ENCODE peak calls at places on chromosomes 13 and 19, in five cellular contexts. U is HepG2, G is H1, Y is GM12878, W is K562. J is an unnamed sample.
A peak's percentile ranks its signal among the peaks of the same experiment; 100 is the strongest.

GRCh38 chr13:114059946-114060860 is 72.2 kb downstream of the RASA3 start:
- DNase-seq in U (no peak), Y (no peak), G (no peak), W (no peak), J (no peak)

GRCh38 chr19:9323919-9324583 is at the start of gene ZNF559:
- DNase-seq in G (peak; percentile 98), Y (peak; percentile 73), W (peak; percentile 96), U (peak; percentile 85), J (peak; percentile 89)

GRCh38 chr19:49932731-49933131 is 3.4 kb upstream of the NUP62 start:
- DNase-seq in Y (no peak), W (no peak), G (no peak), U (no peak), J (no peak)

GRCh38 chr13:104837756-104838155 is 1697.7 kb downstream of the EFNB2 start:
- DNase-seq in U (no peak), Y (no peak), G (no peak), W (no peak), J (no peak)

GRCh38 chr13:42113478-42113877 is 65.0 kb downstream of the DGKH start:
- DNase-seq in Y (no peak), W (no peak), G (no peak), U (no peak), J (no peak)

GRCh38 chr19:57803594-57804325 is 11.0 kb downstream of the ZNF552 start:
- DNase-seq in G (peak; percentile 78), W (no peak), Y (no peak), U (peak; percentile 30), J (peak; percentile 12)

GRCh38 chr19:43450545-43450997 is 14.8 kb downstream of the LYPD3 start:
- DNase-seq in U (no peak), W (no peak), G (no peak), Y (no peak), J (no peak)

GRCh38 chr13:112447306-112447705 is 71.2 kb downstream of the SPACA7 start:
- DNase-seq in G (no peak), Y (no peak), W (no peak), U (no peak), J (no peak)

GRCh38 chr13:55302568-55302967 is 1838.2 kb upstream of the PRR20A start:
- DNase-seq in G (no peak), W (no peak), Y (no peak), U (no peak), J (no peak)

GRCh38 chr19:12657966-12658365 is 8.6 kb downstream of the MAN2B1 start:
- DNase-seq in W (no peak), Y (no peak), G (no peak), U (no peak), J (no peak)

GRCh38 chr19:51354742-51355148 is 11.4 kb downstream of the ETFB start:
- DNase-seq in Y (no peak), G (peak; percentile 55), W (no peak), U (peak; percentile 99), J (no peak)

GRCh38 chr13:40549500-40550094 is 116.8 kb downstream of the FOXO1 start:
- DNase-seq in U (peak; percentile 77), Y (no peak), G (no peak), W (no peak), J (no peak)

GRCh38 chr19:6925801-6926751 is 38.7 kb downstream of the ADGRE1 start:
- DNase-seq in W (no peak), G (no peak), Y (peak; percentile 68), U (no peak), J (no peak)

GRCh38 chr19:14139944-14140343 is 3.6 kb upstream of the ASF1B start:
- DNase-seq in G (no peak), W (no peak), U (no peak), Y (no peak), J (no peak)

GRCh38 chr19:31783592-31783991 is 434.4 kb upstream of the TSHZ3 start:
- DNase-seq in U (no peak), Y (no peak), G (peak; percentile 30), W (no peak), J (no peak)

GRCh38 chr19:14440049-14440448 is 6.9 kb downstream of the PKN1 start:
- DNase-seq in Y (peak; percentile 37), U (no peak), G (no peak), W (peak; percentile 75), J (no peak)

GRCh38 chr13:28140433-28141125 is 2.2 kb downstream of the PAN3 start:
- DNase-seq in U (no peak), Y (no peak), W (no peak), G (no peak), J (no peak)

DNA sequence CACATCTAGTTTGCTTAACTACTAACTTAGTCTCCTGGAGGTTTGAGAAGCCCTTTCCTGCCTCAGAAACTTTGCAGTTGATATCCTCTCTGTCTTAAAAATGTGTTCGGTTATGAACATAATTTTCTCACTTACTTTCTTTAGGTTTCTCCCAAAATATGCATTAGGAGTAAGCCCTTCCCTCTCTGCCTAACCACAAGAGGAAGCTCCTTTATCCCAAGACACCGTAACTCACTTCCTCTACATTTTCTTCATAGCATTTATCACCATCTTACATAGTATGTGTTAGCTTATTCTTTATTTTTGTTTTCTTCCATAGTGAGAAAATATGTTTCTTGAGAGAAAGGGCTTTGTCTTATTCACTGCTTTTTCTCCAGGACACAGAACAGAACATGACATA is 952.5 kb upstream of the ATXN8OS start:
- DNase-seq in G (no peak), Y (no peak), W (no peak), U (no peak), J (no peak)
- TF ChIP-seq SP1 in G (no peak), Y (no peak), W (no peak), U (no peak), J (no peak)

GRCh38 chr19:45847661-45848060 is 15.3 kb downstream of the SYMPK start:
- DNase-seq in W (no peak), Y (no peak), U (no peak), G (no peak), J (no peak)
- H3K36me3 ChIP-seq in W (peaks cover 92% of the 10 kb centered on the region), Y (peaks cover 34% of the 10 kb centered on the region), U (peaks cover 32% of the 10 kb centered on the region), G (peaks cover 79% of the 10 kb centered on the region), J (peaks cover 63% of the 10 kb centered on the region)

GRCh38 chr19:47509170-47509847 is 5.6 kb downstream of the NAPA start:
- DNase-seq in Y (no peak), U (no peak), W (no peak), G (no peak), J (no peak)
- H3K4me3 ChIP-seq in Y (no peak overlapping the region), U (no peak overlapping the region), W (no peak overlapping the region), G (no peak overlapping the region), J (no peak overlapping the region)

DNA sequence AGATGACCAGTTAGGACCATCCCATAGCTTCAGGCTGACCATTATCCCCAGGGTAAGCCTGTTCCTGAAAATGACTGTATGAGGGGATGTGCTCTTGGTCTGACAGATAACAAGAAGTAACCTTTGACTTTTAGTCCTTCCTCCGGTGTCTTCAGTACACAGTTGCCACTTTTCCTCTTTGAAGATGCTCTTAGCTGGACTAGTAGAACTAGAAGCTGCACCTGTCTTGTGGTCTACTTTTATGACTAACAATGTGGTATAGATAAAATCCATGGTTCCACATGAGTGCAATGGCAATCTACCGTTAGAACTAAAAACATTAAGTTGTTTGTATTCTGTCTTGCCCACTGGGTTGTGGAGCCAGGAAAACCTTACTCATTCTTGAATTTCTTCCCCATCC is 5.9 kb upstream of the RUBCNL start:
- DNase-seq in Y (no peak), U (no peak), G (no peak), W (no peak), J (no peak)
- TF ChIP-seq SP1 in Y (no peak), U (no peak), G (no peak), W (no peak), J (no peak)

GRCh38 chr19:33129901-33130300 is 2.0 kb upstream of the WDR88 start:
- DNase-seq in W (no peak), U (no peak), G (no peak), Y (no peak), J (no peak)

GRCh38 chr19:33124207-33125098 is 7.5 kb upstream of the WDR88 start:
- DNase-seq in Y (no peak), U (no peak), G (no peak), W (peak; percentile 84), J (no peak)

GRCh38 chr19:33130433-33130832 is 1.5 kb upstream of the WDR88 start:
- DNase-seq in W (no peak), Y (no peak), U (no peak), G (no peak), J (no peak)

DNA sequence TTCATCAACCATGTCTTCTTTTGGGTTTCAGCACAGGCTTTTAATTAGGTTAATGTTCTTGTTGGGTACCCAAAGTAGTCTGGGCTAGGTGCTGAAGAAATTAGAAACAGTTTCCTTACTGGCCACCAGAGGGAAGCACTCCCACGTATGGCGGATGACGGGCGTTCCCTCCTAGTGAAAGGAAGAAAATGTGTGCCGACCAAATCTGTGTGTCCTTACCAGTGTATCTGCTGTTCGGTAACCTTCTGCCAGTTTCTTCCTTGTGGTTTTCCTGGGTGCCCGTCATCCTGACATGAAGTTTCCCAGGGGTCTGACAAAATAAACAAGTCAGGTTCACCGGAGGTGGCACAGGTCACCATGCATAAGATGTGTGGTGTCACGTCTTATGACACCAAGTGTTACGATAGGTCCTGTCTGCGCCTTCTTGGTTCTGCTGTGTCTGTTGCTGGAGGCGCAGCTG is 6.0 kb upstream of the WDR88 start:
- DNase-seq in G (peak; percentile 58), U (peak; percentile 36), Y (peak; percentile 16), W (peak; percentile 72), J (peak; percentile 28)
- H3K36me3 ChIP-seq in G (peaks cover 5% of the 10 kb centered on the region), U (peaks cover 6% of the 10 kb centered on the region), Y (peaks cover 3% of the 10 kb centered on the region), W (peaks cover 37% of the 10 kb centered on the region), J (peaks cover 3% of the 10 kb centered on the region)

GRCh38 chr19:34904521-34904845 is 22.2 kb upstream of the ZNF30 start:
- DNase-seq in G (no peak), W (no peak), Y (no peak), U (no peak), J (no peak)
- H3K4me3 ChIP-seq in G (peak overlapping the region; percentile 38), W (no peak overlapping the region), Y (no peak overlapping the region), U (no peak overlapping the region), J (no peak overlapping the region)

DNA sequence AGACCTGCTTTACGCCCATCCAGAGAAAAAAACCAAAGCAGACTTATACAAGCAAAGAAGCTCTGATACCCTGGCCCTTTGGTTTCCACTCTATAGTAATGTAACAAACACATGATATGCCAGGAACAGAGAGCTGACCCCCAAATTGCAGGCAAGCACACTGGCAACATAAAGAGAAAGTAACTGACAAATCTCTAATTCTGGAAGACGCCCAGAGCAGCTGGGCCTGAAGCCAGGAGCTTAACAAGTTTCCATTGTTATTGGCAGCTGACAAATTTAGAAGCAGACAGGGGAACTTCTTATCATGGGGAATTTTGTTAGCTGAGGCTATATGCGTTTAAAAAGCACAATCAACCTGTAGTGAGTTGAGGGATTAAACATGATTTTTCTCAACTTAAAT is 158.0 kb downstream of the DLEU7 start:
- DNase-seq in W (no peak), Y (no peak), U (no peak), G (no peak), J (no peak)
- TF ChIP-seq SP1 in W (no peak), Y (no peak), U (no peak), G (no peak), J (no peak)